ENCODE peak calls at places on chromosomes 5 and 9, in ten cellular contexts. M, P, N, O, K, W, V, T, C and J are unnamed samples.
A peak's percentile ranks its signal among the peaks of the same experiment; 100 is the strongest.

GRCh38 chr5:62376064-62376463 is 27.6 kb downstream of the DIMT1 start:
- DNase-seq in K (no peak), O (peak; percentile 10), C (peak; percentile 19), M (no peak), N (no peak), T (no peak), W (peak; percentile 57), P (no peak), V (no peak), J (no peak)

GRCh38 chr9:11618241-11618805 is 1005.5 kb upstream of the PTPRD start:
- DNase-seq in K (no peak), P (no peak), T (no peak), O (no peak), C (peak; percentile 3), W (no peak), M (no peak), N (no peak), V (no peak), J (no peak)

GRCh38 chr9:131667576-131667975 is 72.3 kb downstream of the RAPGEF1 start:
- DNase-seq in C (no peak), O (no peak), P (no peak), N (no peak), V (no peak), W (no peak), K (peak; percentile 28), T (no peak), M (no peak), J (no peak)

GRCh38 chr9:95494416-95495371 is 22.1 kb downstream of the PTCH1 start:
- DNase-seq in K (peak; percentile 78), T (no peak), P (no peak), C (peak; percentile 42), V (no peak), M (no peak), W (no peak), N (peak; percentile 82), O (no peak), J (peak; percentile 89)

GRCh38 chr9:129557192-129558036 is 63.5 kb downstream of the C9orf50 start:
- DNase-seq in W (peak; percentile 78), C (peak; percentile 76), O (no peak), N (no peak), K (no peak), M (no peak), T (no peak), V (no peak), P (no peak), J (no peak)

GRCh38 chr5:131684595-131684994 is 49.6 kb upstream of the RAPGEF6 start:
- DNase-seq in O (no peak), V (no peak), W (no peak), T (no peak), M (peak; percentile 39), K (no peak), P (no peak), N (no peak), C (no peak), J (no peak)

GRCh38 chr9:98191615-98192502 is 578 bp downstream of the CORO2A start:
- DNase-seq in V (no peak), K (no peak), P (no peak), T (no peak), N (peak; percentile 59), C (peak; percentile 69), O (no peak), W (no peak), M (no peak), J (no peak)

GRCh38 chr9:137672907-137673791 is 54.3 kb downstream of the EHMT1 start:
- DNase-seq in M (no peak), T (peak; percentile 54), N (no peak), V (peak; percentile 23), K (peak; percentile 29), C (peak; percentile 85), P (no peak), O (peak; percentile 25), W (peak; percentile 56), J (no peak)

GRCh38 chr9:107219486-107219853 is 63.6 kb upstream of the RAD23B start:
- DNase-seq in K (no peak), O (no peak), N (no peak), V (no peak), M (no peak), P (no peak), T (no peak), C (no peak), W (no peak), J (no peak)

GRCh38 chr9:28212979-28213378 is 639.7 kb upstream of the C9orf72 start:
- DNase-seq in K (no peak), C (peak; percentile 58), T (no peak), W (peak; percentile 86), N (no peak), O (peak; percentile 8), V (peak; percentile 4), M (peak; percentile 67), P (no peak), J (no peak)

GRCh38 chr5:64566531-64566930 is 60.7 kb downstream of the RGS7BP start:
- DNase-seq in C (no peak), V (no peak), K (no peak), W (no peak), M (no peak), T (no peak), P (no peak), O (no peak), N (no peak), J (no peak)

GRCh38 chr5:73305386-73305785 is 132.4 kb downstream of the TMEM174 start:
- DNase-seq in V (no peak), W (no peak), O (no peak), C (no peak), N (no peak), K (no peak), P (no peak), T (no peak), M (no peak), J (no peak)

GRCh38 chr9:80605129-80605528 is 1033.4 kb downstream of the TLE4 start:
- DNase-seq in M (no peak), C (peak; percentile 39), T (no peak), P (no peak), N (no peak), W (peak; percentile 37), O (peak; percentile 8), V (no peak), K (no peak), J (no peak)

GRCh38 chr9:15707000-15707399 is 154.2 kb downstream of the CCDC171 start:
- DNase-seq in W (no peak), M (no peak), N (no peak), O (no peak), T (no peak), V (no peak), P (no peak), C (no peak), K (no peak), J (no peak)

GRCh38 chr5:177382423-177383029 is 1.7 kb upstream of the SLC34A1 start:
- DNase-seq in M (no peak), N (no peak), P (no peak), V (no peak), T (no peak), C (peak; percentile 40), W (no peak), K (no peak), O (no peak), J (no peak)

DNA sequence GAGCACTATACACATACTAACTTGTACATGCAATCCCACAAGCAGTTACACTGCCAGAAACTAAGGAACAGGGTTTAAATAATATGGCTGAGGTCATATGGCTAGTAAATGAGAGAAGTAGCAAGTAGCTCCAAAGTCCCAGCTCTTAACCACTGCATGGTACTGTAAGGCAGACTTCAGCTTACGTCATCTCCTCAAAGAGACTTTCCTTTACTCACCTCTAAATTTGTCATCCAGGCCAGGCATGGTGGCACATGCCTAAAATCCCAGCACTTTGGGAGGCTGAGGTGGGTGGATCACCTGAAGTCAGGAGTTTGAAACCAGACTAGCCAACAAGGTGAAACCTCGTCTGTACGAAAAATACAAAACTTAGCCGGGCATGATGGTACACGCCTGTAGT is 20.4 kb upstream of the SELENOP start:
- DNase-seq in M (no peak), W (no peak), O (no peak), N (no peak), T (no peak), C (no peak), K (no peak), P (no peak), V (no peak), J (no peak)
- TF ChIP-seq CTCF in M (no peak), W (no peak), O (no peak), N (no peak), T (no peak), C (no peak), K (no peak), P (no peak), V (no peak), J (no peak)

GRCh38 chr9:75873707-75874106 is 16.8 kb upstream of the PCSK5 start:
- DNase-seq in V (no peak), M (no peak), O (no peak), W (no peak), N (no peak), C (no peak), K (no peak), T (no peak), P (no peak), J (no peak)
- TF ChIP-seq CTCF in V (no peak), M (no peak), O (no peak), W (no peak), N (no peak), C (no peak), K (no peak), T (no peak), P (no peak), J (no peak)

DNA sequence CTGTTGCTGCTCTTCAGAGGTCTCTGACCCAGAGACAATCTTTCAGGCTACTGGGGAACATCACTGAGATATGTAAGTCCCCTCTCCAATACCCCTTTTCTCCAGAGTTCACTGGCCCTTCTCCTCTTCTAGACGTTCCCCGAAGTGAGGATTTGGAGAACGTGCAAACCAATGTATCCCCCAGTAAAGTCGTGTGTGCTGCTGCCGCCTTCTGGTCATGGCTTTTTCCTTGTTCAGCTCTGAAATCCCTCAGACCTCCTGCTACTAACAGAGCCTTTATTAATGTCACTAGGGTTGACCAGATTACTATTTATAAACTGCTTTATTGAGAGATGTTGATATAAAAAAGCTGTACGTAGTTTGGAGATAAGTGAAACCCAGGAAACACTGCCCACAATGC is 1028.6 kb downstream of the CDH9 start:
- DNase-seq in O (no peak), W (no peak), V (no peak), K (no peak), N (no peak), C (peak; percentile 39), M (no peak), P (no peak), T (no peak), J (no peak)
- TF ChIP-seq CTCF in O (peak; percentile 66), W (peak; percentile 29), V (no peak), K (no peak), N (no peak), C (peak; percentile 51), M (no peak), P (no peak), T (no peak), J (no peak)

DNA sequence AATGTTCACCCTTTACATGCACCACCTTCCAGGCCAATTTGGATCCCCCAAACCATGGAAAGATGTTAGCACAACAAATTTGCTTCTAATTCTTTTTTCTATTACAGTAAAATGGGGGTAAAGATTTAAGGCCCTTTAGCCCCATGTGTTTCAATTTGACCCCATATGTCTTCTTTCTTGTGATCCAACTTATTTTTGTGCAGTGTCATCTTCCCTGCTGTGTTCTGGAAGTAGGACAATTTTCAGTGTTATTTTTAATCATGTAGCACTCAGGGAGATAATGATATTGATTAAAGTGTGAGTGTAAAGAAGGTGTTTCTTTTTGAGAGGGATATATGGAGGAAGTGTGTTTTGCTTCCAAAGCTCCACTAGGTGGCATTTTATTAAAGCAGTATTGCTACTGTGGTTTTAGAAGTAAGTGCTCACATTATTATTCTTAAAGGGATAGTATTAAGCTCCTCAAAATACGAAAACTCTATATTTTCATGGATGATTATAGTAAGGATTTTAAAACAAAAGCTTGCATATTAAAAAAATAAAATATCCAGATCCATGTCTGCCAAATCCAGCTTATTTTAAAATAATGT is 118.7 kb upstream of the ATP10B start:
- DNase-seq in K (no peak), C (peak; percentile 31), N (no peak), P (no peak), M (no peak), T (no peak), V (no peak), W (no peak), O (no peak), J (no peak)
- TF ChIP-seq CTCF in K (no peak), C (peak; percentile 46), N (no peak), P (no peak), M (no peak), T (peak; percentile 13), V (no peak), W (peak; percentile 23), O (peak; percentile 42), J (no peak)